ENCODE peak calls at places on chromosomes 1 and 21, in ten cellular contexts. O is upper lobe of right lung; U is SJSA1; B is foreskin fibroblast; Z is lower lobe of right lung; N is astrocyte of the cerebellum; F is activated CD4-positive, alpha-beta T cell treated with anti-CD3 and anti-CD28 coated beads, Interleukin-2, amount 50 U/mL, for 24 hours; V is osteocyte; K is ovary; L is myocyte. P is an unnamed sample.

GRCh38 chr1:61638296-61638695 is 86.6 kb downstream of the TM2D1 start:
- DNase-seq in O (no peak), U (no peak), B (peak; percentile 85), Z (no peak), N (peak; percentile 45), F (no peak), V (no peak), K (no peak), L (no peak), P (peak; percentile 90)

GRCh38 chr1:89605692-89606091 is 27.2 kb upstream of the LRRC8C start:
- DNase-seq in O (no peak), U (peak; percentile 67), B (peak; percentile 90), Z (no peak), N (peak; percentile 46), F (no peak), V (no peak), K (no peak), L (peak; percentile 90), P (no peak)

GRCh38 chr1:71080178-71080781 is 555 bp downstream of the ZRANB2 start:
- DNase-seq in O (peak; percentile 57), U (peak; percentile 18), B (no peak), Z (no peak), N (no peak), F (no peak), V (no peak), K (no peak), L (peak; percentile 15), P (no peak)

GRCh38 chr21:42619841-42620240 is 33.6 kb upstream of the PDE9A start:
- DNase-seq in O (no peak), U (no peak), B (no peak), Z (no peak), N (no peak), F (no peak), V (no peak), K (no peak), L (no peak), P (no peak)

GRCh38 chr1:60583696-60584095 is 498.7 kb upstream of the NFIA start:
- DNase-seq in O (no peak), U (no peak), B (no peak), Z (no peak), N (no peak), F (no peak), V (no peak), K (no peak), L (no peak), P (no peak)

GRCh38 chr1:241695454-241696171 is 43.5 kb downstream of the WDR64 start:
- DNase-seq in O (no peak), U (peak; percentile 50), B (no peak), Z (no peak), N (no peak), F (no peak), V (no peak), K (no peak), L (peak; percentile 28), P (no peak)

GRCh38 chr1:31707711-31708110 is 3.9 kb upstream of the COL16A1 start:
- DNase-seq in O (no peak), U (peak; percentile 76), B (peak; percentile 74), Z (no peak), N (no peak), F (no peak), V (no peak), K (no peak), L (peak; percentile 44), P (no peak)

GRCh38 chr1:34796990-34797389 is 4.2 kb downstream of the GJA4 start:
- DNase-seq in O (no peak), U (no peak), B (no peak), Z (no peak), N (no peak), F (no peak), V (no peak), K (no peak), L (no peak), P (no peak)

GRCh38 chr21:41488080-41488479 is 19.9 kb downstream of the TMPRSS2 start:
- DNase-seq in O (no peak), U (no peak), B (no peak), Z (no peak), N (no peak), F (no peak), V (no peak), K (no peak), L (no peak), P (no peak)

P was measured in GM04504.